ENCODE peak calls at places on chromosomes 11 and 22, in six cellular contexts. One of them, this sample, is unnamed.
A peak's percentile ranks its signal among the peaks of the same experiment; 100 is the strongest.

GRCh38 chr11:32259641-32260081 is 168.8 kb downstream of the RCN1 start:
- DNase-seq in stimulated activated CD4-positive, alpha-beta T cell treated with anti-CD3 and anti-CD28 coated beads, Interleukin-1b, Interleukin-23, amount 100 ng/mL, for 24 hours: peak; percentile 2
- DNase-seq in posterior vena cava: no peak
- DNase-seq in T follicular helper cell: no peak
- DNase-seq in PC-3: peak; percentile 32
- DNase-seq in WTC11: no peak
- DNase-seq in this sample: no peak

GRCh38 chr11:27696961-27697360 is 3.3 kb downstream of the BDNF start:
- DNase-seq in PC-3: no peak
- DNase-seq in WTC11: no peak
- DNase-seq in stimulated activated CD4-positive, alpha-beta T cell treated with anti-CD3 and anti-CD28 coated beads, Interleukin-1b, Interleukin-23, amount 100 ng/mL, for 24 hours: no peak
- DNase-seq in posterior vena cava: no peak
- DNase-seq in T follicular helper cell: no peak
- DNase-seq in this sample: no peak

GRCh38 chr11:106331163-106331562 is 253.7 kb downstream of the AASDHPPT start:
- DNase-seq in PC-3: peak; percentile 90
- DNase-seq in stimulated activated CD4-positive, alpha-beta T cell treated with anti-CD3 and anti-CD28 coated beads, Interleukin-1b, Interleukin-23, amount 100 ng/mL, for 24 hours: no peak
- DNase-seq in T follicular helper cell: no peak
- DNase-seq in posterior vena cava: no peak
- DNase-seq in WTC11: no peak
- DNase-seq in this sample: no peak

GRCh38 chr11:69950120-69950519 is 128.0 kb upstream of the ANO1 start:
- DNase-seq in stimulated activated CD4-positive, alpha-beta T cell treated with anti-CD3 and anti-CD28 coated beads, Interleukin-1b, Interleukin-23, amount 100 ng/mL, for 24 hours: no peak
- DNase-seq in WTC11: peak; percentile 89
- DNase-seq in posterior vena cava: peak; percentile 60
- DNase-seq in PC-3: peak; percentile 72
- DNase-seq in T follicular helper cell: no peak
- DNase-seq in this sample: no peak

GRCh38 chr11:12235945-12236743 is 125.8 kb downstream of the MICAL2 start:
- DNase-seq in PC-3: peak; percentile 75
- DNase-seq in WTC11: no peak
- DNase-seq in T follicular helper cell: no peak
- DNase-seq in stimulated activated CD4-positive, alpha-beta T cell treated with anti-CD3 and anti-CD28 coated beads, Interleukin-1b, Interleukin-23, amount 100 ng/mL, for 24 hours: peak; percentile 29
- DNase-seq in posterior vena cava: no peak
- DNase-seq in this sample: peak; percentile 9

GRCh38 chr11:5690216-5690615 is 626 bp downstream of the TRIM22 start:
- DNase-seq in stimulated activated CD4-positive, alpha-beta T cell treated with anti-CD3 and anti-CD28 coated beads, Interleukin-1b, Interleukin-23, amount 100 ng/mL, for 24 hours: no peak
- DNase-seq in posterior vena cava: no peak
- DNase-seq in T follicular helper cell: no peak
- DNase-seq in PC-3: no peak
- DNase-seq in WTC11: no peak
- DNase-seq in this sample: no peak

GRCh38 chr11:100863080-100863581 is 176.0 kb downstream of the ARHGAP42 start:
- DNase-seq in posterior vena cava: peak; percentile 74
- DNase-seq in WTC11: no peak
- DNase-seq in PC-3: peak; percentile 43
- DNase-seq in stimulated activated CD4-positive, alpha-beta T cell treated with anti-CD3 and anti-CD28 coated beads, Interleukin-1b, Interleukin-23, amount 100 ng/mL, for 24 hours: no peak
- DNase-seq in T follicular helper cell: no peak
- DNase-seq in this sample: no peak

GRCh38 chr11:11545285-11546275 is 76.2 kb downstream of the GALNT18 start:
- DNase-seq in stimulated activated CD4-positive, alpha-beta T cell treated with anti-CD3 and anti-CD28 coated beads, Interleukin-1b, Interleukin-23, amount 100 ng/mL, for 24 hours: no peak
- DNase-seq in PC-3: no peak
- DNase-seq in WTC11: no peak
- DNase-seq in posterior vena cava: no peak
- DNase-seq in T follicular helper cell: no peak
- DNase-seq in this sample: no peak

GRCh38 chr11:81368192-81368591 is 1365.5 kb downstream of the FAM181B start:
- DNase-seq in T follicular helper cell: no peak
- DNase-seq in PC-3: no peak
- DNase-seq in posterior vena cava: no peak
- DNase-seq in WTC11: no peak
- DNase-seq in stimulated activated CD4-positive, alpha-beta T cell treated with anti-CD3 and anti-CD28 coated beads, Interleukin-1b, Interleukin-23, amount 100 ng/mL, for 24 hours: no peak
- DNase-seq in this sample: no peak

GRCh38 chr22:19704355-19705015 is 9.8 kb upstream of the SEPTIN5 start:
- DNase-seq in posterior vena cava: peak; percentile 47
- DNase-seq in T follicular helper cell: no peak
- DNase-seq in WTC11: peak; percentile 12
- DNase-seq in stimulated activated CD4-positive, alpha-beta T cell treated with anti-CD3 and anti-CD28 coated beads, Interleukin-1b, Interleukin-23, amount 100 ng/mL, for 24 hours: no peak
- DNase-seq in PC-3: no peak
- DNase-seq in this sample: no peak

GRCh38 chr11:126341760-126342161 is 13.7 kb upstream of the ST3GAL4 start:
- DNase-seq in T follicular helper cell: no peak
- DNase-seq in stimulated activated CD4-positive, alpha-beta T cell treated with anti-CD3 and anti-CD28 coated beads, Interleukin-1b, Interleukin-23, amount 100 ng/mL, for 24 hours: no peak
- DNase-seq in posterior vena cava: no peak
- DNase-seq in WTC11: no peak
- DNase-seq in PC-3: peak; percentile 98
- DNase-seq in this sample: no peak

GRCh38 chr11:65417221-65417701 is 5.3 kb upstream of the NEAT1 start:
- DNase-seq in stimulated activated CD4-positive, alpha-beta T cell treated with anti-CD3 and anti-CD28 coated beads, Interleukin-1b, Interleukin-23, amount 100 ng/mL, for 24 hours: no peak
- DNase-seq in posterior vena cava: peak; percentile 87
- DNase-seq in WTC11: no peak
- DNase-seq in PC-3: no peak
- DNase-seq in T follicular helper cell: no peak
- DNase-seq in this sample: no peak

GRCh38 chr11:66854231-66854661 is 2.6 kb upstream of the LRFN4 start:
- DNase-seq in WTC11: no peak
- DNase-seq in posterior vena cava: peak; percentile 55
- DNase-seq in T follicular helper cell: no peak
- DNase-seq in PC-3: no peak
- DNase-seq in stimulated activated CD4-positive, alpha-beta T cell treated with anti-CD3 and anti-CD28 coated beads, Interleukin-1b, Interleukin-23, amount 100 ng/mL, for 24 hours: no peak
- DNase-seq in this sample: no peak

GRCh38 chr22:17579535-17579981 is 16.3 kb downstream of the SLC25A18 start:
- DNase-seq in posterior vena cava: peak; percentile 67
- DNase-seq in PC-3: no peak
- DNase-seq in stimulated activated CD4-positive, alpha-beta T cell treated with anti-CD3 and anti-CD28 coated beads, Interleukin-1b, Interleukin-23, amount 100 ng/mL, for 24 hours: no peak
- DNase-seq in WTC11: no peak
- DNase-seq in T follicular helper cell: no peak
- DNase-seq in this sample: no peak

GRCh38 chr22:44878483-44879300 is 126.3 kb downstream of the ARHGAP8 start:
- DNase-seq in stimulated activated CD4-positive, alpha-beta T cell treated with anti-CD3 and anti-CD28 coated beads, Interleukin-1b, Interleukin-23, amount 100 ng/mL, for 24 hours: no peak
- DNase-seq in PC-3: no peak
- DNase-seq in WTC11: no peak
- DNase-seq in posterior vena cava: peak; percentile 73
- DNase-seq in T follicular helper cell: no peak
- DNase-seq in this sample: no peak

GRCh38 chr11:38791346-38791961 is 2193.4 kb upstream of the RAG2 start:
- DNase-seq in T follicular helper cell: no peak
- DNase-seq in stimulated activated CD4-positive, alpha-beta T cell treated with anti-CD3 and anti-CD28 coated beads, Interleukin-1b, Interleukin-23, amount 100 ng/mL, for 24 hours: no peak
- DNase-seq in PC-3: peak; percentile 75
- DNase-seq in posterior vena cava: no peak
- DNase-seq in WTC11: no peak
- DNase-seq in this sample: no peak

GRCh38 chr11:113859665-113860064 is 15.7 kb downstream of the USP28 start:
- DNase-seq in WTC11: no peak
- DNase-seq in stimulated activated CD4-positive, alpha-beta T cell treated with anti-CD3 and anti-CD28 coated beads, Interleukin-1b, Interleukin-23, amount 100 ng/mL, for 24 hours: no peak
- DNase-seq in PC-3: no peak
- DNase-seq in T follicular helper cell: no peak
- DNase-seq in posterior vena cava: no peak
- DNase-seq in this sample: no peak

GRCh38 chr11:2272946-2273280 is 2.5 kb upstream of the ASCL2 start:
- DNase-seq in PC-3: no peak
- DNase-seq in posterior vena cava: peak; percentile 67
- DNase-seq in stimulated activated CD4-positive, alpha-beta T cell treated with anti-CD3 and anti-CD28 coated beads, Interleukin-1b, Interleukin-23, amount 100 ng/mL, for 24 hours: no peak
- DNase-seq in WTC11: no peak
- DNase-seq in T follicular helper cell: no peak
- DNase-seq in this sample: no peak

GRCh38 chr11:720642-721346 is 14.8 kb downstream of the EPS8L2 start:
- DNase-seq in stimulated activated CD4-positive, alpha-beta T cell treated with anti-CD3 and anti-CD28 coated beads, Interleukin-1b, Interleukin-23, amount 100 ng/mL, for 24 hours: no peak
- DNase-seq in PC-3: peak; percentile 41
- DNase-seq in WTC11: peak; percentile 87
- DNase-seq in posterior vena cava: no peak
- DNase-seq in T follicular helper cell: peak; percentile 52
- DNase-seq in this sample: peak; percentile 57

GRCh38 chr22:49214976-49215375 is 612.7 kb downstream of the BRD1 start:
- DNase-seq in stimulated activated CD4-positive, alpha-beta T cell treated with anti-CD3 and anti-CD28 coated beads, Interleukin-1b, Interleukin-23, amount 100 ng/mL, for 24 hours: no peak
- DNase-seq in PC-3: no peak
- DNase-seq in T follicular helper cell: no peak
- DNase-seq in WTC11: peak; percentile 2
- DNase-seq in posterior vena cava: peak; percentile 65
- DNase-seq in this sample: no peak

This sample was measured in effector CD4-positive, alpha-beta T cell.